ENCODE peak calls at places on chromosomes 3 and 15, in eight cellular contexts. One of them, this sample, is unnamed.

GRCh38 chr3:131277836-131278497 is 103.6 kb upstream of the NUDT16 start:
- DNase-seq in A549: no peak
- DNase-seq in stomach: no peak
- DNase-seq in IMR-90: no peak
- DNase-seq in Peyer's patch: no peak
- DNase-seq in ovary: no peak
- DNase-seq in endothelial cell of umbilical vein: peak; percentile 6
- DNase-seq in body of pancreas: no peak
- DNase-seq in this sample: no peak

GRCh38 chr3:195876297-195877031 is 31.9 kb downstream of the TNK2 start:
- DNase-seq in A549: peak; percentile 44
- DNase-seq in stomach: peak; percentile 81
- DNase-seq in IMR-90: no peak
- DNase-seq in Peyer's patch: no peak
- DNase-seq in ovary: no peak
- DNase-seq in endothelial cell of umbilical vein: no peak
- DNase-seq in body of pancreas: no peak
- DNase-seq in this sample: no peak

GRCh38 chr3:193665370-193665989 is 72.5 kb downstream of the OPA1 start:
- DNase-seq in A549: peak; percentile 21
- DNase-seq in stomach: no peak
- DNase-seq in IMR-90: peak; percentile 54
- DNase-seq in Peyer's patch: no peak
- DNase-seq in ovary: no peak
- DNase-seq in endothelial cell of umbilical vein: peak; percentile 57
- DNase-seq in body of pancreas: no peak
- DNase-seq in this sample: no peak

GRCh38 chr3:120983841-120984240 is 75.8 kb downstream of the STXBP5L start:
- DNase-seq in A549: no peak
- DNase-seq in stomach: no peak
- DNase-seq in IMR-90: no peak
- DNase-seq in Peyer's patch: no peak
- DNase-seq in ovary: no peak
- DNase-seq in endothelial cell of umbilical vein: no peak
- DNase-seq in body of pancreas: no peak
- DNase-seq in this sample: no peak

GRCh38 chr3:9862391-9863235 is 17.4 kb downstream of the CIDEC start:
- DNase-seq in A549: peak; percentile 36
- DNase-seq in stomach: peak; percentile 66
- DNase-seq in IMR-90: no peak
- DNase-seq in Peyer's patch: no peak
- DNase-seq in ovary: peak; percentile 60
- DNase-seq in endothelial cell of umbilical vein: peak; percentile 29
- DNase-seq in body of pancreas: peak; percentile 61
- DNase-seq in this sample: no peak

GRCh38 chr15:73541479-73541878 is 91.7 kb downstream of the NPTN start:
- DNase-seq in A549: no peak
- DNase-seq in stomach: no peak
- DNase-seq in IMR-90: no peak
- DNase-seq in Peyer's patch: no peak
- DNase-seq in ovary: no peak
- DNase-seq in endothelial cell of umbilical vein: no peak
- DNase-seq in body of pancreas: no peak
- DNase-seq in this sample: no peak

GRCh38 chr3:72353236-72354105 is 494.8 kb downstream of the SHQ1 start:
- DNase-seq in A549: no peak
- DNase-seq in stomach: no peak
- DNase-seq in IMR-90: peak; percentile 8
- DNase-seq in Peyer's patch: no peak
- DNase-seq in ovary: no peak
- DNase-seq in endothelial cell of umbilical vein: no peak
- DNase-seq in body of pancreas: no peak
- DNase-seq in this sample: no peak

GRCh38 chr3:124664804-124665203 is 65.4 kb upstream of the UMPS start:
- DNase-seq in A549: peak; percentile 12
- DNase-seq in stomach: peak; percentile 64
- DNase-seq in IMR-90: no peak
- DNase-seq in Peyer's patch: no peak
- DNase-seq in ovary: no peak
- DNase-seq in endothelial cell of umbilical vein: no peak
- DNase-seq in body of pancreas: peak; percentile 85
- DNase-seq in this sample: no peak

GRCh38 chr3:40079845-40080240 is 229.7 kb upstream of the EIF1B start:
- DNase-seq in A549: no peak
- DNase-seq in stomach: no peak
- DNase-seq in IMR-90: no peak
- DNase-seq in Peyer's patch: no peak
- DNase-seq in ovary: no peak
- DNase-seq in endothelial cell of umbilical vein: peak; percentile 44
- DNase-seq in body of pancreas: no peak
- DNase-seq in this sample: no peak

GRCh38 chr3:14478943-14479550 is 61.1 kb downstream of the GRIP2 start:
- DNase-seq in A549: no peak
- DNase-seq in stomach: no peak
- DNase-seq in IMR-90: no peak
- DNase-seq in Peyer's patch: no peak
- DNase-seq in ovary: no peak
- DNase-seq in endothelial cell of umbilical vein: no peak
- DNase-seq in body of pancreas: no peak
- DNase-seq in this sample: no peak

GRCh38 chr3:14479591-14479990 is 60.6 kb downstream of the GRIP2 start:
- DNase-seq in A549: no peak
- DNase-seq in stomach: no peak
- DNase-seq in IMR-90: no peak
- DNase-seq in Peyer's patch: no peak
- DNase-seq in ovary: no peak
- DNase-seq in endothelial cell of umbilical vein: no peak
- DNase-seq in body of pancreas: no peak
- DNase-seq in this sample: no peak

GRCh38 chr3:14476583-14477265 is 63.4 kb downstream of the GRIP2 start:
- DNase-seq in A549: no peak
- DNase-seq in stomach: no peak
- DNase-seq in IMR-90: no peak
- DNase-seq in Peyer's patch: no peak
- DNase-seq in ovary: no peak
- DNase-seq in endothelial cell of umbilical vein: no peak
- DNase-seq in body of pancreas: no peak
- DNase-seq in this sample: no peak

GRCh38 chr3:14475601-14476000 is 64.5 kb downstream of the GRIP2 start:
- DNase-seq in A549: no peak
- DNase-seq in stomach: no peak
- DNase-seq in IMR-90: no peak
- DNase-seq in Peyer's patch: no peak
- DNase-seq in ovary: no peak
- DNase-seq in endothelial cell of umbilical vein: no peak
- DNase-seq in body of pancreas: no peak
- DNase-seq in this sample: no peak

GRCh38 chr3:14477311-14477935 is 62.7 kb downstream of the GRIP2 start:
- DNase-seq in A549: no peak
- DNase-seq in stomach: no peak
- DNase-seq in IMR-90: no peak
- DNase-seq in Peyer's patch: no peak
- DNase-seq in ovary: no peak
- DNase-seq in endothelial cell of umbilical vein: no peak
- DNase-seq in body of pancreas: no peak
- DNase-seq in this sample: no peak
- TF ChIP-seq POLR2A in A549: no peak
- TF ChIP-seq POLR2A in stomach: no peak
- TF ChIP-seq POLR2A in IMR-90: no peak
- TF ChIP-seq POLR2A in Peyer's patch: no peak
- TF ChIP-seq POLR2A in ovary: no peak
- TF ChIP-seq POLR2A in endothelial cell of umbilical vein: no peak
- TF ChIP-seq POLR2A in body of pancreas: no peak
- TF ChIP-seq POLR2A in this sample: no peak

DNA sequence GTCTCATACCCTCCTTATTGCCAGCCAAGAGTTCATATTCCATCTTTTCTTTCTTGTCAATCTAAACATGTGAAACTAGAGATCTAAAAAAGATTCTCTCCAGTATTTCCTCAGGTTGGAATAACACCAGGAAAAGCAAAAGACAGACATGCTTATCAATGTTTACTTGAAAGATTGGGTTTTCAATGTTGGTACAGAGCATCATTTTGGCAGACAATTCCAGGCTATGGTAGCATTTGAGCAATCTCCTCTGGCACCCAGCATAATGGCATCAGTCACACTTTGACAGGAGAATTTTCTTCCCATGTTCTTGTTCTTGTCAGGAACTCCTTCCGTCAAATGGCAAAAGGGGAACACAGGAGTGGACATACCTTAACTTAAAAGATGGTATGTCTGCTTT is 61.0 kb upstream of the RARB start:
- DNase-seq in A549: no peak
- DNase-seq in stomach: no peak
- DNase-seq in IMR-90: no peak
- DNase-seq in Peyer's patch: no peak
- DNase-seq in ovary: no peak
- DNase-seq in endothelial cell of umbilical vein: no peak
- DNase-seq in body of pancreas: no peak
- DNase-seq in this sample: no peak
- H3K4me3 ChIP-seq in A549: no peak overlapping the region
- H3K4me3 ChIP-seq in stomach: no peak overlapping the region
- H3K4me3 ChIP-seq in IMR-90: no peak overlapping the region
- H3K4me3 ChIP-seq in Peyer's patch: no peak overlapping the region
- H3K4me3 ChIP-seq in ovary: no peak overlapping the region
- H3K4me3 ChIP-seq in endothelial cell of umbilical vein: no peak overlapping the region
- H3K4me3 ChIP-seq in body of pancreas: no peak overlapping the region
- H3K4me3 ChIP-seq in this sample: no peak overlapping the region

GRCh38 chr15:85690546-85691226 is 104.0 kb downstream of the KLHL25 start:
- DNase-seq in A549: no peak
- DNase-seq in stomach: no peak
- DNase-seq in IMR-90: no peak
- DNase-seq in Peyer's patch: no peak
- DNase-seq in ovary: no peak
- DNase-seq in endothelial cell of umbilical vein: peak; percentile 58
- DNase-seq in body of pancreas: no peak
- DNase-seq in this sample: no peak
- TF ChIP-seq POLR2A in A549: no peak
- TF ChIP-seq POLR2A in stomach: no peak
- TF ChIP-seq POLR2A in IMR-90: no peak
- TF ChIP-seq POLR2A in Peyer's patch: no peak
- TF ChIP-seq POLR2A in ovary: no peak
- TF ChIP-seq POLR2A in endothelial cell of umbilical vein: no peak
- TF ChIP-seq POLR2A in body of pancreas: no peak
- TF ChIP-seq POLR2A in this sample: no peak

GRCh38 chr3:27713066-27713400 is 9.1 kb downstream of the EOMES start:
- DNase-seq in A549: no peak
- DNase-seq in stomach: no peak
- DNase-seq in IMR-90: no peak
- DNase-seq in Peyer's patch: no peak
- DNase-seq in ovary: no peak
- DNase-seq in endothelial cell of umbilical vein: no peak
- DNase-seq in body of pancreas: no peak
- DNase-seq in this sample: no peak
- H3K4me3 ChIP-seq in A549: peak overlapping the region; percentile 53
- H3K4me3 ChIP-seq in stomach: peak overlapping the region; percentile 57
- H3K4me3 ChIP-seq in IMR-90: peak overlapping the region; percentile 39
- H3K4me3 ChIP-seq in Peyer's patch: peak overlapping the region; percentile 49
- H3K4me3 ChIP-seq in ovary: peak overlapping the region; percentile 48
- H3K4me3 ChIP-seq in endothelial cell of umbilical vein: peak overlapping the region; percentile 27
- H3K4me3 ChIP-seq in body of pancreas: peak overlapping the region; percentile 68
- H3K4me3 ChIP-seq in this sample: peak overlapping the region; percentile 32

GRCh38 chr3:42476225-42477160 is 25.9 kb upstream of the VIPR1 start:
- DNase-seq in A549: no peak
- DNase-seq in stomach: peak; percentile 96
- DNase-seq in IMR-90: no peak
- DNase-seq in Peyer's patch: no peak
- DNase-seq in ovary: no peak
- DNase-seq in endothelial cell of umbilical vein: peak; percentile 25
- DNase-seq in body of pancreas: peak; percentile 50
- DNase-seq in this sample: peak; percentile 96
- TF ChIP-seq POLR2A in A549: no peak
- TF ChIP-seq POLR2A in stomach: no peak
- TF ChIP-seq POLR2A in IMR-90: no peak
- TF ChIP-seq POLR2A in Peyer's patch: no peak
- TF ChIP-seq POLR2A in ovary: no peak
- TF ChIP-seq POLR2A in endothelial cell of umbilical vein: no peak
- TF ChIP-seq POLR2A in body of pancreas: no peak
- TF ChIP-seq POLR2A in this sample: peak; percentile 35

DNA sequence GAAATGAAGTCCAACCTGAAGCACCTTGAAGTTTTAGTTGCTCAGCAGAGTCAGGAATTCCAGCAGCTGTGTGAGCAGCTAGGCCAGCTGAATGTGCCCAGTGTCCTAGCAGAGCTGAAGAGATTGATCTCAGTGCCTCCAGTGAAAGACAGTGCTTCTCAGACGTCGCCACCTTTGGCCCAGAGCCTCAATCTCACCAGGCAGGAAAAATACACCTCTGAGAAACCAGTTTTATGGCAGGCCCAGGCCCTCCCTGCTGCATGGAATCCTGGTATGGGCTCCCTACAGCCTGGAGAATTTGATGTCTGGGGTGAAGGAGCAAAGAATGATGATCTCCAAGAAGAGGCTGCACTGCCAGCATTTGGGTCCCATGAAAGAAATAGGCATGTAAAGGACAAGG is 20.9 kb downstream of the C3orf62 start:
- DNase-seq in A549: no peak
- DNase-seq in stomach: no peak
- DNase-seq in IMR-90: no peak
- DNase-seq in Peyer's patch: no peak
- DNase-seq in ovary: peak; percentile 7
- DNase-seq in endothelial cell of umbilical vein: no peak
- DNase-seq in body of pancreas: no peak
- DNase-seq in this sample: no peak
- H3K4me3 ChIP-seq in A549: no peak overlapping the region
- H3K4me3 ChIP-seq in stomach: no peak overlapping the region
- H3K4me3 ChIP-seq in IMR-90: no peak overlapping the region
- H3K4me3 ChIP-seq in Peyer's patch: no peak overlapping the region
- H3K4me3 ChIP-seq in ovary: no peak overlapping the region
- H3K4me3 ChIP-seq in endothelial cell of umbilical vein: no peak overlapping the region
- H3K4me3 ChIP-seq in body of pancreas: no peak overlapping the region
- H3K4me3 ChIP-seq in this sample: no peak overlapping the region

DNA sequence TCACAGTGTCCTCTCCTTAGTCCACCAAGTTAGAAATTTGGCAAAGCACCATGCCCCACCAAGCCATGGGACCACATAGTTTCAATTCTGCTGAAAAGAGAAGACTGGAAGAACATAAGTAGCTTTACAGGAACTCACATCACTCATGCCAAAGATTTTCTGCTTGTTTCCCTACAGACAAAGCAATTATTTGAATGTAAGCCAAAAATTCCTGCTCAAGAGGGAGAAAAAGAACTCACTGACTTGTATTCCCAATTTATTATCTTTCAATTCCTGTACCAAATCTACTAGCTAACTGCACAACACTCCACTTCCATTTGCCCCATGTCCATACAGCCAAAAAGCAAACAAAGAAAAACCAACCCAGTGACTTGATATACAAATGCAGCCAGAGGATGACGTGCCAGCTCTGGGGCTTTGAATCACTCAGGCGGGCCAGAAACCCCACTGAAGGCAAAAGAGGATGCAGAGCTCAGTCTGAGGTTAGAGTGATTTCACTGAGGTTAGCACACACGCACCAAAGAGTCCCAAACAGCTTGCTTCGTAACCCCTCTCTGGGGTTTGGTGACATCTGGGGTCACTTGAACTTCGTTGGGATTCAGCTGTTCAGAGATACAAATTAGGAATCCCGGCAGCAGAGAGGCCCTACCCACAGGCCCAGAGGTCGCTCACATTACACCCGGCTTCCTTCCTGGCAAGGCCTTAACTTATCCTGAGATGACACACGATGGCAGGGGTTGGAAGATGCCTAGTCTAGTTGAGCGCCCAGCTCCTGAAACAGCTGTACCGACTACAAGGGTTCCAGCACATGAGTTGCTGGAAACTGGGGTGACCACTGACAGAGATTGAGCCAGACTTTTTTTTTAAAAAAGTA is 1.7 kb downstream of the RFTN1 start:
- DNase-seq in A549: no peak
- DNase-seq in stomach: peak; percentile 56
- DNase-seq in IMR-90: peak; percentile 92
- DNase-seq in Peyer's patch: peak; percentile 87
- DNase-seq in ovary: peak; percentile 46
- DNase-seq in endothelial cell of umbilical vein: peak; percentile 83
- DNase-seq in body of pancreas: peak; percentile 61
- DNase-seq in this sample: no peak
- TF ChIP-seq POLR2A in A549: no peak
- TF ChIP-seq POLR2A in stomach: no peak
- TF ChIP-seq POLR2A in IMR-90: peak; percentile 66
- TF ChIP-seq POLR2A in Peyer's patch: peak; percentile 27
- TF ChIP-seq POLR2A in ovary: peak; percentile 20
- TF ChIP-seq POLR2A in endothelial cell of umbilical vein: no peak
- TF ChIP-seq POLR2A in body of pancreas: no peak
- TF ChIP-seq POLR2A in this sample: no peak